ENCODE peak calls at places on chromosomes 1 and 21, in five cellular contexts. I is colonic mucosa; N is effector memory CD4-positive, alpha-beta T cell; B is adrenal gland; D is Caco-2. F is an unnamed sample.

GRCh38 chr1:201560328-201561194 is 21.6 kb downstream of the NAV1 start:
- DNase-seq in D (no peak), B (no peak), I (no peak), N (no peak), F (no peak)

GRCh38 chr1:211036701-211037494 is 97.0 kb downstream of the KCNH1 start:
- DNase-seq in D (no peak), N (no peak), B (peak; percentile 18), I (no peak), F (no peak)

GRCh38 chr21:46160563-46161179 is 5.3 kb upstream of the FTCD start:
- DNase-seq in B (no peak), N (no peak), D (no peak), I (peak; percentile 9), F (no peak)

GRCh38 chr1:181099152-181100014 is 10.9 kb downstream of the IER5 start:
- DNase-seq in D (peak; percentile 22), N (no peak), I (no peak), B (no peak), F (no peak)

GRCh38 chr1:175725684-175726083 is 17.7 kb downstream of the TNR start:
- DNase-seq in I (no peak), B (peak; percentile 13), D (peak; percentile 55), N (no peak), F (no peak)

GRCh38 chr1:89887270-89887669 is 66.4 kb downstream of the LRRC8D start:
- DNase-seq in D (no peak), I (no peak), B (no peak), N (no peak), F (no peak)

GRCh38 chr1:226644541-226645176 is 94.4 kb downstream of the ITPKB start:
- DNase-seq in D (no peak), I (no peak), N (no peak), B (peak; percentile 4), F (no peak)

GRCh38 chr21:37861561-37861960 is 54.7 kb downstream of the KCNJ6 start:
- DNase-seq in I (no peak), N (no peak), D (no peak), B (no peak), F (no peak)

GRCh38 chr1:53498555-53499142 is 39.5 kb downstream of the DMRTB1 start:
- DNase-seq in I (no peak), B (no peak), N (no peak), D (no peak), F (no peak)

GRCh38 chr1:234602334-234603220 is 7.4 kb downstream of the IRF2BP2 start:
- DNase-seq in D (peak; percentile 34), I (peak; percentile 69), N (no peak), B (peak; percentile 69), F (no peak)
- H3K4me1 ChIP-seq in D (peaks cover 63% of the 10 kb centered on the region), I (peaks cover 18% of the 10 kb centered on the region), N (peaks cover 51% of the 10 kb centered on the region), B (peaks cover 70% of the 10 kb centered on the region), F (peaks cover 45% of the 10 kb centered on the region)

GRCh38 chr1:207033302-207033701 is 746 bp upstream of the C1orf116 start:
- DNase-seq in I (no peak), B (no peak), D (no peak), N (no peak), F (no peak)

GRCh38 chr1:207030522-207031009 is 2.0 kb downstream of the C1orf116 start:
- DNase-seq in B (no peak), I (no peak), N (no peak), D (peak; percentile 54), F (no peak)

GRCh38 chr1:207032528-207033017 is at the start of gene C1orf116:
- DNase-seq in B (no peak), D (peak; percentile 89), I (peak; percentile 87), N (no peak), F (no peak)

GRCh38 chr1:207031016-207031415 is 1.5 kb downstream of the C1orf116 start:
- DNase-seq in N (no peak), I (no peak), B (no peak), D (no peak), F (no peak)

GRCh38 chr1:207031632-207032258 is 811 bp downstream of the C1orf116 start:
- DNase-seq in I (peak; percentile 79), D (no peak), B (no peak), N (no peak), F (no peak)
- H3K4me3 ChIP-seq in I (peak overlapping the region; percentile 30), D (peak overlapping the region; percentile 41), B (no peak overlapping the region), N (no peak overlapping the region), F (peak overlapping the region; percentile 50)

GRCh38 chr1:212792396-212792908 is 758 bp downstream of the TATDN3 start:
- DNase-seq in I (no peak), D (no peak), B (no peak), N (no peak), F (no peak)
- H3K4me1 ChIP-seq in I (peaks cover 6% of the 10 kb centered on the region), D (peaks cover 16% of the 10 kb centered on the region), B (peaks cover 10% of the 10 kb centered on the region), N (peaks cover 13% of the 10 kb centered on the region), F (peaks cover 36% of the 10 kb centered on the region)

GRCh38 chr1:156080598-156081173 is 1.6 kb downstream of the MEX3A start:
- DNase-seq in B (no peak), D (no peak), I (no peak), N (no peak), F (no peak)
- H3K4me3 ChIP-seq in B (no peak overlapping the region), D (peak overlapping the region; percentile 83), I (no peak overlapping the region), N (no peak overlapping the region), F (peak overlapping the region; percentile 96)

GRCh38 chr1:5809207-5809788 is 182.9 kb downstream of the NPHP4 start:
- DNase-seq in B (no peak), N (no peak), D (no peak), I (no peak), F (no peak)
- H3K4me1 ChIP-seq in B (no peaks in the 10 kb centered on the region), N (no peaks in the 10 kb centered on the region), D (no peaks in the 10 kb centered on the region), I (no peaks in the 10 kb centered on the region), F (no peaks in the 10 kb centered on the region)

DNA sequence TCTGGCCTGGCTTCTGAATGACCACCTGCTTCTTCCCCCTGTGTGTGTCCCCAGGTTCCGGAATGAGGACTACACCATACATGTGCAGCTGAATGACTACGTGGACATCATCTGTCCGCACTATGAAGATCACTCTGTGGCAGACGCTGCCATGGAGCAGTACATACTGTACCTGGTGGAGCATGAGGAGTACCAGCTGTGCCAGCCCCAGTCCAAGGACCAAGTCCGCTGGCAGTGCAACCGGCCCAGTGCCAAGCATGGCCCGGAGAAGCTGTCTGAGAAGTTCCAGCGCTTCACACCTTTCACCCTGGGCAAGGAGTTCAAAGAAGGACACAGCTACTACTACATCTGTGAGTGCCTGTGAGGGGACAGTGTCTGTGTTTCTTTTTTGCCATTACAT is 3.6 kb downstream of the EFNA1 start:
- DNase-seq in D (no peak), N (no peak), B (no peak), I (no peak), F (no peak)
- H3K4me3 ChIP-seq in D (no peak overlapping the region), N (no peak overlapping the region), B (no peak overlapping the region), I (peak overlapping the region; percentile 78), F (no peak overlapping the region)

DNA sequence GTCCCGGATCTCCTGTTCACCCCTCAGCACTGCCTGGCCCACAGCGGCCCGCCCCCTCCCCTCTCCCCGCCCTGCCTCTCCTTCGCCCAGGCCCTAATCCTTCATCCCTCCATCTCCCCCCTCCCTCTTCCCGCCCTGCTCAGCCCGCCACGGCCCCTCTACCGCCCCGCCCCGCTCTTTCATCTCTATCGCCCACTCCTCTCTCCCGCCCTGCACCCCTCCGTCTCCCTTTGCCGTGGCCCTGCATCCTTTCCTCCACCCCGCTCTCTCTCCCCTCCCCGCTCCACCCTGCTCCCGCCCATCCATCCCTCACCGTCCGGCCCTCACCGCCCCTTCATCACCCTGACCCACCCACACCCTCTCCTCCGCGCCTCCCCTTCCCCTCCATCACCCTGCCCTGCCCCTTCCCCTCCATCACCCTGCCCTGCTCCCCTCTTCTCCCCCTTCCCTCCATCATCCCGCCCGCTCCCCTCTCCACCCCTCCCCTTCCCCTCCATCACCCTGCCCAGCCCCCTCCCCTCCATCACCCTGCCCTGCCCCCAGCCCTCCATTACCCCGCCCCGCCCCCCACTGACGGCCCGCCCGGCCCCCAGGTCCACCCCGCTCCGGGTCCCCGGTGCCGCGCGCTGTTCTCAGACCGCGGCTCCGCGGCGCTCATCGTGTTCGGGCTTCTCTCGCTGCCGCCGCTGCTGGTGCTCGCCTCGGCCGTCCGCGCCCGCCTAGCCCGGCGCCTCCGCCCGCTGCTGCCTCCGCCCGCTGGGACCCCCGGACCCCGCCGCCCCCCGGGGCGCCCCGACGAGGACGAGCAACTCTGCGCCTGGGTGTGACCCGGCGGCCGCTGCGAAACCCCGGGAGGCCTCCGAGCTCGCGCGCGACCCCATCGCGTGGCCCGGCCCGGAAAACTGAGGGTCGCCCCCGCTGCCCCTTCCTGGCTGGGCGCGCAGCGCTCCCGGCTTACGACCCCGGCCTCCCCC is 6.2 kb upstream of the ANKRD65 start:
- DNase-seq in B (no peak), I (no peak), N (no peak), D (no peak), F (no peak)
- H3K4me1 ChIP-seq in B (peaks cover 22% of the 10 kb centered on the region), I (peaks cover 3% of the 10 kb centered on the region), N (peaks cover 7% of the 10 kb centered on the region), D (peaks cover 45% of the 10 kb centered on the region), F (peaks cover 50% of the 10 kb centered on the region)

GRCh38 chr1:159707473-159707872 is 6.9 kb downstream of the CRP start:
- DNase-seq in N (no peak), I (no peak), B (no peak), D (no peak), F (no peak)
- H3K4me3 ChIP-seq in N (no peak overlapping the region), I (no peak overlapping the region), B (no peak overlapping the region), D (no peak overlapping the region), F (no peak overlapping the region)

GRCh38 chr1:230861970-230862595 is 6.2 kb downstream of the C1orf198 start:
- DNase-seq in B (no peak), N (no peak), I (no peak), D (no peak), F (no peak)
- H3K4me1 ChIP-seq in B (no peaks in the 10 kb centered on the region), N (no peaks in the 10 kb centered on the region), I (peaks cover 5% of the 10 kb centered on the region), D (peaks cover 46% of the 10 kb centered on the region), F (peaks cover 24% of the 10 kb centered on the region)

DNA sequence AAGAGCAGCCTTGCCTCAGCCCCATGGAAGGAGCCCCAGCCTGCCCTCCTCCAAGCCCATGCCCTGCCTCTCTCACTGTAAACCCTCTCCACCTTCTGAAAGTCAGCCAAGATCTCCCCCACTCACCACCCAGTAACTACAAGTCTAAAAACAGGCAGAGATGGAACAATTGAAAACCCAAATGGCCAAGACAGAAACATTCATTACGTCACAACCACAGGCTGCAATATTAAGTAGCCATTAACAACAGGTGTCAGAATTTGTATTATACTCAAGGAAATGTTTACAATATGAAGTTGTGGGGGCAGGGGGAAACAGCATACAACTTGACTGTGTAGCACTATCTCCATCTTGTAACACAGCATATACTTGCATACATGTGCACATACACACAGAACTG is 2.4 kb downstream of the IRF6 start:
- DNase-seq in B (no peak), N (no peak), D (no peak), I (no peak), F (no peak)
- H3K4me3 ChIP-seq in B (no peak overlapping the region), N (no peak overlapping the region), D (no peak overlapping the region), I (no peak overlapping the region), F (peak overlapping the region; percentile 1)

F was measured in esophagus squamous epithelium.